ENCODE peak calls at places on chromosomes 6 and 20, in seven cellular contexts. B is fibroblast of lung, W is psoas muscle, Q is uterus, P is AG04449, A is HCT116, D is adrenal gland. K is an unnamed sample.
A peak's percentile ranks its signal among the peaks of the same experiment; 100 is the strongest.

GRCh38 chr6:158611600-158612041 is 32.9 kb downstream of the DYNLT1 start:
- DNase-seq in B (no peak), W (no peak), Q (no peak), P (no peak), A (no peak), D (peak; percentile 36), K (no peak)

GRCh38 chr6:42923656-42924055 is 5.6 kb upstream of the CNPY3 start:
- DNase-seq in B (no peak), W (no peak), Q (no peak), P (no peak), A (no peak), D (no peak), K (no peak)

GRCh38 chr20:4014031-4014474 is 1.3 kb downstream of the RNF24 start:
- DNase-seq in B (peak; percentile 87), W (no peak), Q (peak; percentile 55), P (peak; percentile 28), A (peak; percentile 68), D (peak; percentile 79), K (no peak)

GRCh38 chr6:15184441-15184861 is 61.4 kb upstream of the JARID2 start:
- DNase-seq in B (no peak), W (no peak), Q (no peak), P (no peak), A (no peak), D (no peak), K (no peak)

GRCh38 chr6:3516094-3516493 is 59.2 kb upstream of the SLC22A23 start:
- DNase-seq in B (no peak), W (no peak), Q (no peak), P (no peak), A (no peak), D (no peak), K (no peak)

GRCh38 chr6:154337423-154338005 is 19.1 kb downstream of the IPCEF1 start:
- DNase-seq in B (no peak), W (no peak), Q (no peak), P (no peak), A (no peak), D (no peak), K (no peak)

GRCh38 chr6:113971786-113972185 is 838 bp upstream of the HDAC2 start:
- DNase-seq in B (peak; percentile 26), W (no peak), Q (no peak), P (no peak), A (no peak), D (no peak), K (no peak)

GRCh38 chr6:170152111-170152926 is 138.6 kb downstream of the DLL1 start:
- DNase-seq in B (no peak), W (peak; percentile 55), Q (peak; percentile 64), P (no peak), A (no peak), D (peak; percentile 86), K (peak; percentile 43)

GRCh38 chr6:13710552-13711383 is 867 bp downstream of the RANBP9 start:
- DNase-seq in B (no peak), W (peak; percentile 55), Q (no peak), P (no peak), A (no peak), D (peak; percentile 73), K (no peak)

GRCh38 chr20:45835230-45836224 is 1.9 kb downstream of the SNX21 start:
- DNase-seq in B (peak; percentile 91), W (peak; percentile 79), Q (no peak), P (no peak), A (no peak), D (peak; percentile 73), K (no peak)

GRCh38 chr6:144373195-144373594 is 88.1 kb downstream of the UTRN start:
- DNase-seq in B (no peak), W (no peak), Q (no peak), P (no peak), A (no peak), D (no peak), K (no peak)

GRCh38 chr6:157264701-157265100 is 58.6 kb downstream of the TMEM242 start:
- DNase-seq in B (no peak), W (no peak), Q (no peak), P (no peak), A (no peak), D (no peak), K (no peak)

GRCh38 chr6:127514396-127515227 is 4.5 kb downstream of the MTCL3 start:
- DNase-seq in B (peak; percentile 39), W (peak; percentile 37), Q (no peak), P (no peak), A (no peak), D (peak; percentile 76), K (peak; percentile 81)

GRCh38 chr6:31713991-31714684 is 1.0 kb upstream of the LY6G6D start:
- DNase-seq in B (no peak), W (no peak), Q (no peak), P (no peak), A (no peak), D (no peak), K (no peak)
- H3K4me3 ChIP-seq in B (no peak overlapping the region), W (no peak overlapping the region), Q (no peak overlapping the region), P (no peak overlapping the region), A (no peak overlapping the region), D (no peak overlapping the region), K (no peak overlapping the region)

DNA sequence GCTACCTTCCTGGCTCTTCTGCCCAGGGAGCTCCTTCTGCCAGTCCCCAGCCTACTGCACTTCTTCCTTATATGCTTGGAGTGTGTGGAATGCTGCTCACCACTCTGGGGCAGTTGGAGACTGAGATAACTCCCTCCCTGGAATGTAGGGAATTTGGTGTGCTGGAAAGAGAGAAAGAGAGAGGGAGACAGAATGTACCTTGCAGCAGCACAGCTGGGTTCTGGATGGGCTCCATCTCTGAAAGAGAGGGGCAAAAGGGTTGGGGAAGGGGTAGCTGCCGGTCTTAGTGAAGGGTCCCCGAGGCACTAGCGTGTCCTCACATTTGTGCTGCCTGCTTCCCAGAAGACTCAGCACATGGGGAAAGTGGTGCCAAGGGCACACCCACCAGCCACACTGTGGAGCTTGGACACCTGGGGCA is 40.2 kb upstream of the DDR1 start:
- DNase-seq in B (no peak), W (no peak), Q (no peak), P (no peak), A (no peak), D (no peak), K (no peak)
- TF ChIP-seq CTCF in B (no peak), W (no peak), Q (no peak), P (no peak), A (no peak), D (no peak), K (no peak)

DNA sequence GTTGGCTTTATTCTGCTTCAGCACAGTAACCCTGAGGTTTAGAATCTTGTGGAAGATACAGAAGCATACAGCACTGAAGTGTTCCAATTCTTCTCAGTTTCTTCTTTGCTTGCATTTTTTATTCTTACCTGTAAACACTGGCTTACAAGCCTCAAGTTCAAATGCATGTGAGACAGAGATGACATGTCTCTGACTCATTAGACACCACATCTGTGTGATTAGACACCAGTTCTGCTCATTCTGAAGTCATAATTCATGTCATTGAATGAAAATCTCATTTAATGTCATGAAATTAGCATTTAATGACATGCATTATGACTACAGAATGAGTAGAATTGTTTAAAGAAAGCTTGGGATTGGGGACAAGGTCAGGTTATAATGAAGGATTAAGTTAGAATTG is 5.8 kb downstream of the GZF1 start:
- DNase-seq in B (no peak), W (no peak), Q (no peak), P (no peak), A (no peak), D (no peak), K (no peak)
- H3K4me3 ChIP-seq in B (no peak overlapping the region), W (peak overlapping the region; percentile 15), Q (no peak overlapping the region), P (no peak overlapping the region), A (no peak overlapping the region), D (no peak overlapping the region), K (no peak overlapping the region)

DNA sequence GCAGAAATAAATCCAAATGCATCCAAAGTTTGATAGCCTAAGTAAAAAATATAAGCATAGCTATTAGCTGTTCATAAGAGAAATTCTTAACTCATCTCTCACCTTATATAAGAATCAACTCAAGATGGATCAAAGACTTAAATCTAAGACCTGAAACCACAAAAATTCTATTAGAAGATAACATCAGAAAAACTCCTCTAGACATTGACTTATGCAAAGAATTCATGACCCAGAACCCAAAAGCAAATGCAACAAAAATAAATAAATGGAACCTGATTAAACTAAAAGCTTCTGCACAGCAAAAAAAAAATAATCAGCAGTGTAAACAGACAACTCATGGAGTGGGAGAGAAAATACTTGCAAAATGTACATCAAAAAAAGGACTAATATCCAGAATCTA is 184.3 kb downstream of the TFAP2A start:
- DNase-seq in B (no peak), W (no peak), Q (no peak), P (no peak), A (no peak), D (no peak), K (no peak)
- TF ChIP-seq CTCF in B (no peak), W (no peak), Q (no peak), P (no peak), A (no peak), D (no peak), K (no peak)

K was measured in dorsolateral prefrontal cortex.